ENCODE peak calls at places on chromosome 16, in six cellular contexts. One of them, this sample, is unnamed.
A peak's percentile ranks its signal among the peaks of the same experiment; 100 is the strongest.

GRCh38 chr16:3036726-3037315 is at the start of gene BICDL2:
- DNase-seq in stimulated activated CD4-positive, alpha-beta T cell treated with anti-CD3 and anti-CD28 coated beads, Interleukin-4, amount 100 ng/mL, for 4 hours: no peak
- DNase-seq in activated CD4-positive, alpha-beta T cell treated with anti-CD3 and anti-CD28 coated beads for 4 hours: no peak
- DNase-seq in hypothalamus: no peak
- DNase-seq in stimulated activated naive CD8-positive, alpha-beta T cell treated with anti-CD3 and anti-CD28 coated beads, Interleukin-15, amount 100 ng/mL, for 72 hours: no peak
- DNase-seq in NCI-H1930: no peak
- DNase-seq in this sample: no peak

GRCh38 chr16:50202926-50203624 is 50.0 kb downstream of the TENT4B start:
- DNase-seq in stimulated activated CD4-positive, alpha-beta T cell treated with anti-CD3 and anti-CD28 coated beads, Interleukin-4, amount 100 ng/mL, for 4 hours: no peak
- DNase-seq in hypothalamus: no peak
- DNase-seq in stimulated activated naive CD8-positive, alpha-beta T cell treated with anti-CD3 and anti-CD28 coated beads, Interleukin-15, amount 100 ng/mL, for 72 hours: no peak
- DNase-seq in activated CD4-positive, alpha-beta T cell treated with anti-CD3 and anti-CD28 coated beads for 4 hours: no peak
- DNase-seq in NCI-H1930: no peak
- DNase-seq in this sample: no peak

GRCh38 chr16:4561565-4561964 is 5.4 kb downstream of the C16orf96 start:
- DNase-seq in NCI-H1930: no peak
- DNase-seq in stimulated activated CD4-positive, alpha-beta T cell treated with anti-CD3 and anti-CD28 coated beads, Interleukin-4, amount 100 ng/mL, for 4 hours: no peak
- DNase-seq in stimulated activated naive CD8-positive, alpha-beta T cell treated with anti-CD3 and anti-CD28 coated beads, Interleukin-15, amount 100 ng/mL, for 72 hours: no peak
- DNase-seq in hypothalamus: no peak
- DNase-seq in activated CD4-positive, alpha-beta T cell treated with anti-CD3 and anti-CD28 coated beads for 4 hours: no peak
- DNase-seq in this sample: no peak

GRCh38 chr16:69477546-69477945 is 53.1 kb downstream of the CYB5B start:
- DNase-seq in stimulated activated CD4-positive, alpha-beta T cell treated with anti-CD3 and anti-CD28 coated beads, Interleukin-4, amount 100 ng/mL, for 4 hours: no peak
- DNase-seq in NCI-H1930: no peak
- DNase-seq in stimulated activated naive CD8-positive, alpha-beta T cell treated with anti-CD3 and anti-CD28 coated beads, Interleukin-15, amount 100 ng/mL, for 72 hours: no peak
- DNase-seq in activated CD4-positive, alpha-beta T cell treated with anti-CD3 and anti-CD28 coated beads for 4 hours: no peak
- DNase-seq in hypothalamus: no peak
- DNase-seq in this sample: no peak

GRCh38 chr16:1197237-1197866 is 27.7 kb downstream of the TPSG1 start:
- DNase-seq in stimulated activated CD4-positive, alpha-beta T cell treated with anti-CD3 and anti-CD28 coated beads, Interleukin-4, amount 100 ng/mL, for 4 hours: no peak
- DNase-seq in stimulated activated naive CD8-positive, alpha-beta T cell treated with anti-CD3 and anti-CD28 coated beads, Interleukin-15, amount 100 ng/mL, for 72 hours: no peak
- DNase-seq in activated CD4-positive, alpha-beta T cell treated with anti-CD3 and anti-CD28 coated beads for 4 hours: no peak
- DNase-seq in NCI-H1930: no peak
- DNase-seq in hypothalamus: no peak
- DNase-seq in this sample: no peak

GRCh38 chr16:54175169-54175551 is 111.4 kb downstream of the IRX3 start:
- DNase-seq in activated CD4-positive, alpha-beta T cell treated with anti-CD3 and anti-CD28 coated beads for 4 hours: no peak
- DNase-seq in hypothalamus: no peak
- DNase-seq in stimulated activated CD4-positive, alpha-beta T cell treated with anti-CD3 and anti-CD28 coated beads, Interleukin-4, amount 100 ng/mL, for 4 hours: no peak
- DNase-seq in stimulated activated naive CD8-positive, alpha-beta T cell treated with anti-CD3 and anti-CD28 coated beads, Interleukin-15, amount 100 ng/mL, for 72 hours: no peak
- DNase-seq in NCI-H1930: no peak
- DNase-seq in this sample: no peak

GRCh38 chr16:29312835-29313558 is 93.5 kb downstream of the NPIPB11 start:
- DNase-seq in NCI-H1930: no peak
- DNase-seq in stimulated activated naive CD8-positive, alpha-beta T cell treated with anti-CD3 and anti-CD28 coated beads, Interleukin-15, amount 100 ng/mL, for 72 hours: no peak
- DNase-seq in stimulated activated CD4-positive, alpha-beta T cell treated with anti-CD3 and anti-CD28 coated beads, Interleukin-4, amount 100 ng/mL, for 4 hours: no peak
- DNase-seq in activated CD4-positive, alpha-beta T cell treated with anti-CD3 and anti-CD28 coated beads for 4 hours: no peak
- DNase-seq in hypothalamus: no peak
- DNase-seq in this sample: no peak

GRCh38 chr16:81496742-81497141 is 52.1 kb downstream of the CMIP start:
- DNase-seq in NCI-H1930: no peak
- DNase-seq in activated CD4-positive, alpha-beta T cell treated with anti-CD3 and anti-CD28 coated beads for 4 hours: no peak
- DNase-seq in stimulated activated naive CD8-positive, alpha-beta T cell treated with anti-CD3 and anti-CD28 coated beads, Interleukin-15, amount 100 ng/mL, for 72 hours: no peak
- DNase-seq in hypothalamus: no peak
- DNase-seq in stimulated activated CD4-positive, alpha-beta T cell treated with anti-CD3 and anti-CD28 coated beads, Interleukin-4, amount 100 ng/mL, for 4 hours: no peak
- DNase-seq in this sample: no peak

GRCh38 chr16:52526429-52526828 is 20.5 kb downstream of the TOX3 start:
- DNase-seq in activated CD4-positive, alpha-beta T cell treated with anti-CD3 and anti-CD28 coated beads for 4 hours: no peak
- DNase-seq in NCI-H1930: no peak
- DNase-seq in hypothalamus: no peak
- DNase-seq in stimulated activated CD4-positive, alpha-beta T cell treated with anti-CD3 and anti-CD28 coated beads, Interleukin-4, amount 100 ng/mL, for 4 hours: no peak
- DNase-seq in stimulated activated naive CD8-positive, alpha-beta T cell treated with anti-CD3 and anti-CD28 coated beads, Interleukin-15, amount 100 ng/mL, for 72 hours: no peak
- DNase-seq in this sample: no peak

GRCh38 chr16:30407794-30408534 is 558 bp downstream of the ZNF771 start:
- DNase-seq in NCI-H1930: no peak
- DNase-seq in hypothalamus: no peak
- DNase-seq in stimulated activated naive CD8-positive, alpha-beta T cell treated with anti-CD3 and anti-CD28 coated beads, Interleukin-15, amount 100 ng/mL, for 72 hours: no peak
- DNase-seq in activated CD4-positive, alpha-beta T cell treated with anti-CD3 and anti-CD28 coated beads for 4 hours: no peak
- DNase-seq in stimulated activated CD4-positive, alpha-beta T cell treated with anti-CD3 and anti-CD28 coated beads, Interleukin-4, amount 100 ng/mL, for 4 hours: no peak
- DNase-seq in this sample: no peak

GRCh38 chr16:67104845-67105244 is 4.9 kb upstream of the PHAF1 start:
- DNase-seq in NCI-H1930: no peak
- DNase-seq in stimulated activated CD4-positive, alpha-beta T cell treated with anti-CD3 and anti-CD28 coated beads, Interleukin-4, amount 100 ng/mL, for 4 hours: no peak
- DNase-seq in hypothalamus: no peak
- DNase-seq in activated CD4-positive, alpha-beta T cell treated with anti-CD3 and anti-CD28 coated beads for 4 hours: no peak
- DNase-seq in stimulated activated naive CD8-positive, alpha-beta T cell treated with anti-CD3 and anti-CD28 coated beads, Interleukin-15, amount 100 ng/mL, for 72 hours: no peak
- DNase-seq in this sample: no peak

GRCh38 chr16:30949655-30950515 is 1.0 kb downstream of the ORAI3 start:
- DNase-seq in NCI-H1930: no peak
- DNase-seq in stimulated activated CD4-positive, alpha-beta T cell treated with anti-CD3 and anti-CD28 coated beads, Interleukin-4, amount 100 ng/mL, for 4 hours: no peak
- DNase-seq in activated CD4-positive, alpha-beta T cell treated with anti-CD3 and anti-CD28 coated beads for 4 hours: peak; percentile 28
- DNase-seq in hypothalamus: peak; percentile 11
- DNase-seq in stimulated activated naive CD8-positive, alpha-beta T cell treated with anti-CD3 and anti-CD28 coated beads, Interleukin-15, amount 100 ng/mL, for 72 hours: peak; percentile 24
- DNase-seq in this sample: peak; percentile 16

This sample was measured in stimulated activated naive CD4-positive, alpha-beta T cell treated with Interleukin-2 at 50 U/mL for 16 hours.